ENCODE peak calls at places on chromosome 2, in eight cellular contexts. V, X, L, Y, H, G, B and N are unnamed samples.
A peak's percentile ranks its signal among the peaks of the same experiment; 100 is the strongest.

GRCh38 chr2:190696792-190697398 is 48.0 kb downstream of the NAB1 start:
- DNase-seq in G (no peak), H (no peak), B (no peak), V (no peak), L (no peak), X (no peak), Y (no peak), N (no peak)

GRCh38 chr2:47497843-47498460 is 95.0 kb downstream of the MSH2 start:
- DNase-seq in B (no peak), Y (no peak), G (no peak), V (no peak), L (peak; percentile 67), X (no peak), H (no peak), N (no peak)

GRCh38 chr2:133054297-133054696 is 384.3 kb upstream of the LYPD1 start:
- DNase-seq in G (no peak), X (peak; percentile 21), V (no peak), H (no peak), L (no peak), B (no peak), Y (no peak), N (no peak)

GRCh38 chr2:197161738-197162137 is 148.8 kb downstream of the ANKRD44 start:
- DNase-seq in B (no peak), X (no peak), H (no peak), Y (no peak), L (no peak), V (no peak), G (no peak), N (no peak)

GRCh38 chr2:10218036-10218435 is 84.7 kb upstream of the HPCAL1 start:
- DNase-seq in B (no peak), Y (no peak), X (no peak), V (no peak), G (no peak), L (no peak), H (no peak), N (no peak)

GRCh38 chr2:181741756-181742155 is 61.4 kb upstream of the NEUROD1 start:
- DNase-seq in B (no peak), H (no peak), G (no peak), Y (no peak), V (no peak), X (peak; percentile 78), L (peak; percentile 73), N (no peak)

GRCh38 chr2:217943379-217944321 is 59.1 kb downstream of the TNS1 start:
- DNase-seq in X (peak; percentile 85), L (no peak), G (peak; percentile 89), V (peak; percentile 95), H (peak; percentile 58), Y (no peak), B (peak; percentile 85), N (peak; percentile 88)

GRCh38 chr2:164869420-164869772 is 27.8 kb upstream of the COBLL1 start:
- DNase-seq in X (no peak), G (no peak), Y (no peak), B (no peak), H (no peak), V (no peak), L (no peak), N (no peak)

GRCh38 chr2:18178736-18179349 is 300.4 kb downstream of the KCNS3 start:
- DNase-seq in Y (peak; percentile 5), X (peak; percentile 65), B (peak; percentile 62), H (peak; percentile 56), V (no peak), G (no peak), L (peak; percentile 71), N (no peak)

GRCh38 chr2:53755022-53755630 is 12.5 kb upstream of the CHAC2 start:
- DNase-seq in Y (no peak), H (no peak), X (peak; percentile 79), V (peak; percentile 63), G (no peak), L (peak; percentile 76), B (no peak), N (peak; percentile 22)

GRCh38 chr2:162330881-162331280 is 12.4 kb upstream of the IFIH1 start:
- DNase-seq in G (no peak), Y (no peak), B (no peak), V (no peak), H (no peak), X (no peak), L (peak; percentile 54), N (no peak)

GRCh38 chr2:235018838-235019237 is 67.0 kb downstream of the SH3BP4 start:
- DNase-seq in G (no peak), B (no peak), Y (no peak), X (no peak), V (no peak), L (no peak), H (no peak), N (no peak)

GRCh38 chr2:86300496-86300895 is 36.9 kb downstream of the REEP1 start:
- DNase-seq in G (no peak), V (no peak), X (no peak), Y (no peak), H (no peak), B (no peak), L (no peak), N (no peak)

GRCh38 chr2:162734287-162734686 is 104.3 kb downstream of the KCNH7 start:
- DNase-seq in G (no peak), Y (no peak), L (no peak), X (no peak), B (no peak), H (no peak), V (no peak), N (no peak)

GRCh38 chr2:64329848-64330247 is 124.1 kb upstream of the LGALSL start:
- DNase-seq in V (no peak), G (no peak), L (peak; percentile 37), Y (no peak), B (no peak), X (peak; percentile 64), H (no peak), N (peak; percentile 27)

GRCh38 chr2:46114981-46115380 is 182.2 kb upstream of the EPAS1 start:
- DNase-seq in H (no peak), G (no peak), B (no peak), Y (no peak), X (no peak), V (no peak), L (no peak), N (no peak)

GRCh38 chr2:24930768-24931167 is 10.7 kb upstream of the ADCY3 start:
- DNase-seq in B (no peak), Y (no peak), L (peak; percentile 51), X (peak; percentile 61), H (no peak), G (no peak), V (no peak), N (no peak)

GRCh38 chr2:151947524-151948165 is 119.4 kb upstream of the ARL5A start:
- DNase-seq in H (no peak), Y (no peak), X (peak; percentile 30), L (peak; percentile 71), G (no peak), B (no peak), V (peak; percentile 66), N (no peak)